ENCODE peak calls at places on chromosomes 6 and 20, in ten cellular contexts. E, A, M, T, G, W, U, L, F and H are unnamed samples.
A peak's percentile ranks its signal among the peaks of the same experiment; 100 is the strongest.

GRCh38 chr20:16350465-16350864 is 222.8 kb downstream of the KIF16B start:
- DNase-seq in W (no peak), U (no peak), L (peak; percentile 50), F (peak; percentile 12), E (no peak), A (no peak), T (no peak), M (no peak), G (no peak), H (no peak)

GRCh38 chr6:16760536-16761468 is at the start of gene ATXN1:
- DNase-seq in A (no peak), G (peak; percentile 56), U (peak; percentile 40), M (peak; percentile 72), E (peak; percentile 78), F (peak; percentile 57), W (no peak), T (no peak), L (peak; percentile 65), H (peak; percentile 55)

GRCh38 chr6:19399406-19399805 is 437.8 kb upstream of the ID4 start:
- DNase-seq in W (no peak), F (peak; percentile 1), L (peak; percentile 22), G (no peak), E (peak; percentile 56), T (no peak), A (no peak), M (peak; percentile 14), U (no peak), H (no peak)

GRCh38 chr6:166031275-166031674 is 136.4 kb downstream of the TBXT start:
- DNase-seq in U (no peak), M (no peak), W (no peak), E (no peak), G (no peak), F (no peak), L (no peak), A (no peak), T (no peak), H (no peak)

GRCh38 chr6:41715779-41716515 is 19.5 kb downstream of the TFEB start:
- DNase-seq in L (no peak), G (no peak), W (no peak), F (no peak), A (no peak), E (no peak), T (no peak), U (no peak), M (no peak), H (no peak)

GRCh38 chr6:53056273-53056672 is 8.9 kb upstream of the FBXO9 start:
- DNase-seq in L (no peak), M (no peak), F (no peak), U (no peak), E (no peak), G (no peak), T (no peak), A (no peak), W (no peak), H (no peak)

GRCh38 chr6:163661271-163661671 is 246.8 kb downstream of the QKI start:
- DNase-seq in A (no peak), M (no peak), T (no peak), E (no peak), L (no peak), U (no peak), W (no peak), G (no peak), F (no peak), H (no peak)

GRCh38 chr6:107578642-107579332 is 88.9 kb downstream of the SOBP start:
- DNase-seq in L (no peak), F (no peak), W (no peak), A (no peak), U (no peak), M (no peak), E (no peak), G (no peak), T (no peak), H (no peak)

GRCh38 chr20:11687546-11688292 is 230.0 kb upstream of the BTBD3 start:
- DNase-seq in A (no peak), W (no peak), L (no peak), U (no peak), G (no peak), T (no peak), E (no peak), M (no peak), F (no peak), H (no peak)

GRCh38 chr6:158487495-158487894 is 72.4 kb upstream of the TMEM181 start:
- DNase-seq in W (no peak), U (no peak), G (no peak), E (no peak), F (no peak), T (no peak), M (no peak), L (peak; percentile 52), A (no peak), H (no peak)

GRCh38 chr20:34098570-34098969 is 13.5 kb downstream of the EIF2S2 start:
- DNase-seq in U (no peak), F (no peak), W (no peak), L (no peak), G (no peak), M (no peak), A (no peak), T (no peak), E (no peak), H (no peak)

GRCh38 chr20:46131396-46131795 is 13.3 kb downstream of the CD40 start:
- DNase-seq in F (no peak), E (peak; percentile 26), M (no peak), T (no peak), A (peak; percentile 10), W (no peak), U (no peak), G (no peak), L (peak; percentile 5), H (no peak)

GRCh38 chr20:4006640-4007039 is 8.7 kb downstream of the RNF24 start:
- DNase-seq in T (peak; percentile 21), U (no peak), E (peak; percentile 71), M (no peak), L (no peak), A (no peak), F (peak; percentile 46), W (no peak), G (no peak), H (no peak)

GRCh38 chr6:15312500-15312899 is 66.6 kb downstream of the JARID2 start:
- DNase-seq in T (no peak), G (no peak), L (peak; percentile 62), W (no peak), M (no peak), U (no peak), A (no peak), F (no peak), E (peak; percentile 29), H (no peak)

GRCh38 chr6:106510090-106510970 is 119.0 kb downstream of the RTN4IP1 start:
- DNase-seq in W (no peak), G (peak; percentile 81), E (peak; percentile 59), U (peak; percentile 32), T (no peak), L (no peak), F (no peak), M (peak; percentile 87), A (no peak), H (peak; percentile 66)

GRCh38 chr6:6883011-6883410 is 224.8 kb upstream of the RREB1 start:
- DNase-seq in M (peak; percentile 48), G (no peak), T (no peak), E (no peak), L (no peak), W (no peak), F (no peak), U (no peak), A (no peak), H (no peak)

GRCh38 chr6:12103158-12103557 is 91.0 kb downstream of the HIVEP1 start:
- DNase-seq in F (no peak), U (no peak), G (no peak), T (no peak), M (no peak), E (no peak), A (no peak), L (no peak), W (no peak), H (no peak)

GRCh38 chr6:28867078-28867414 is 56.7 kb downstream of the TRIM27 start:
- DNase-seq in T (no peak), L (peak; percentile 3), M (peak; percentile 23), E (peak; percentile 9), F (no peak), G (peak; percentile 43), U (no peak), A (no peak), W (no peak), H (no peak)

GRCh38 chr6:74939309-74939708 is 266.5 kb downstream of the COL12A1 start:
- DNase-seq in E (peak; percentile 5), T (no peak), A (no peak), M (no peak), W (no peak), L (no peak), U (no peak), F (no peak), G (no peak), H (no peak)

GRCh38 chr6:168157272-168158007 is 78.4 kb upstream of the FRMD1 start:
- DNase-seq in A (no peak), L (peak; percentile 78), T (no peak), E (peak; percentile 51), F (no peak), G (no peak), W (no peak), U (no peak), M (no peak), H (no peak)

GRCh38 chr6:108622601-108623335 is 62.1 kb downstream of the FOXO3 start:
- DNase-seq in T (no peak), A (peak; percentile 81), F (no peak), M (no peak), L (peak; percentile 98), E (peak; percentile 94), G (no peak), U (no peak), W (no peak), H (no peak)

GRCh38 chr6:55437141-55437540 is 109.9 kb downstream of the GFRAL start:
- DNase-seq in F (no peak), A (no peak), U (no peak), T (no peak), E (peak; percentile 12), M (no peak), L (no peak), W (no peak), G (no peak), H (no peak)

GRCh38 chr6:1792989-1793388 is 183.3 kb downstream of the FOXC1 start:
- DNase-seq in U (no peak), A (no peak), E (peak; percentile 25), W (no peak), G (peak; percentile 31), L (peak; percentile 10), F (no peak), M (no peak), T (no peak), H (no peak)

GRCh38 chr6:106501836-106502447 is 127.4 kb downstream of the RTN4IP1 start:
- DNase-seq in A (no peak), T (no peak), F (no peak), G (no peak), E (no peak), L (no peak), U (no peak), W (no peak), M (no peak), H (no peak)

GRCh38 chr6:84860954-84861353 is 96.6 kb upstream of the TBX18 start:
- DNase-seq in E (no peak), W (no peak), U (no peak), M (no peak), A (no peak), F (no peak), L (no peak), T (no peak), G (no peak), H (no peak)